ENCODE peak calls at places on chromosomes 4 and X, in eight cellular contexts. Y, U, S, F, G, P, O and R are unnamed samples.
A peak's percentile ranks its signal among the peaks of the same experiment; 100 is the strongest.

GRCh38 chrX:83829874-83830273 is 31.1 kb upstream of the CYLC1 start:
- DNase-seq in O (no peak), G (no peak), P (no peak), U (no peak), Y (no peak), S (no peak), F (no peak), R (no peak)

GRCh38 chrX:2967998-2968909 is 38.1 kb upstream of the ARSH start:
- DNase-seq in G (peak; percentile 29), F (no peak), P (peak; percentile 2), U (peak; percentile 17), S (no peak), Y (no peak), O (no peak), R (no peak)

GRCh38 chr4:119040711-119041185 is 94.9 kb upstream of the MYOZ2 start:
- DNase-seq in G (peak; percentile 93), U (no peak), S (peak; percentile 91), Y (no peak), P (no peak), F (no peak), O (no peak), R (no peak)

GRCh38 chrX:139844163-139844562 is 88.7 kb downstream of the ATP11C start:
- DNase-seq in Y (no peak), F (no peak), O (no peak), P (peak; percentile 49), S (no peak), G (no peak), U (no peak), R (no peak)

GRCh38 chrX:12307961-12308360 is 169.7 kb downstream of the FRMPD4 start:
- DNase-seq in F (no peak), P (no peak), U (no peak), O (no peak), G (no peak), S (no peak), Y (no peak), R (no peak)

GRCh38 chrX:118975831-118976598 is 1.6 kb downstream of the LONRF3 start:
- DNase-seq in P (peak; percentile 88), Y (peak; percentile 94), F (peak; percentile 84), G (peak; percentile 3), O (peak; percentile 72), S (peak; percentile 93), U (peak; percentile 76), R (no peak)

GRCh38 chr4:2247128-2248043 is 5.5 kb upstream of the HAUS3 start:
- DNase-seq in O (no peak), G (no peak), F (no peak), U (peak; percentile 13), P (peak; percentile 3), Y (no peak), S (no peak), R (no peak)

GRCh38 chrX:46327229-46328081 is 217.8 kb downstream of the ZNF674 start:
- DNase-seq in F (no peak), P (peak; percentile 85), U (peak; percentile 45), G (no peak), Y (no peak), O (peak; percentile 56), S (no peak), R (no peak)

GRCh38 chrX:12965390-12965940 is 9.4 kb upstream of the TMSB4X start:
- DNase-seq in G (no peak), P (no peak), F (no peak), Y (no peak), S (no peak), O (no peak), U (no peak), R (no peak)

GRCh38 chr4:168572002-168572401 is 75.2 kb downstream of the PALLD start:
- DNase-seq in G (no peak), F (no peak), Y (no peak), U (no peak), S (no peak), O (no peak), P (no peak), R (no peak)

GRCh38 chrX:131779313-131779712 is 235.4 kb downstream of the OR13H1 start:
- DNase-seq in Y (no peak), G (no peak), F (no peak), P (no peak), U (no peak), S (no peak), O (no peak), R (no peak)

GRCh38 chr4:173211838-173212237 is 43.2 kb downstream of the GALNT7 start:
- DNase-seq in O (no peak), P (no peak), G (peak; percentile 78), Y (no peak), F (no peak), U (no peak), S (no peak), R (no peak)
- TF ChIP-seq POLR2A in O (no peak), P (no peak), G (no peak), Y (no peak), F (no peak), U (no peak), S (no peak), R (no peak)

DNA sequence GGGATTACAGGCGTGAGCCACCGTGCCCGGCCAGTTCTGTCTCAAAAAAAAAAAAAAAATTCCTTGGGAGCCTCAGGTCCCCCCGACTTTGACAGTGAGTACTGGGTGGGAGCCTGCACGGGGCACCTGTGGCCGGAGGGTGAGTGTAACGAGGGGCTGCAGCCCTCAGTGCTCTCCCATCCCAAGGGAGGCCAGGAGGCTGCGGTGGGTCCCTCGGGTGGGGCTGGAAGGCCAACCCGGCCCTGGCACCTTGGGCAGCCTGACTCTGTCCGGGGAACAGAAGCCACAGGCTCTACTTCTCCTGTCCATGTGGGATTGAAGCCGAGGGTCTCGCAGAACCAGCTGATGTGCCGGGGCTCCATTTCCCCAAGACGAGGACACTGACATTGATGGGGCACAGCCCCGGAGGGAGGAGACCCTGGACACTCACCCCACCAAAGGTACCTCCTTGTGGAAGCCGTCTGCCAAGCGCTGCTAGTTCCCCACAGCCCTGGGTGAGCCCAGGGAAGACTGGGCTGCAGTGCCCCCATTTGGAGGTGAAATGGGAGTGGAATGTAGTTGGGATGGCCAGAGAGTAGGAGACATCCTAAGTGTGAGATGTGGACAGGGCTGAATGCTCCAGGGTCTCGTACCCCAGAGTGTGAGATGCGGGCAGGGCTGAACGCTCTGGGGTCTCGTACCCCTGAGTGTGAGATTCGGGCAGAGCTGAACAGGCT is 2.3 kb upstream of the SLC26A1 start:
- DNase-seq in S (no peak), F (no peak), Y (no peak), P (no peak), O (no peak), U (no peak), G (no peak), R (no peak)
- H3K4me1 ChIP-seq in S (peaks cover 8% of the 10 kb centered on the region), F (peaks cover 15% of the 10 kb centered on the region), Y (peaks cover 16% of the 10 kb centered on the region), P (peaks cover 4% of the 10 kb centered on the region), O (peaks cover 3% of the 10 kb centered on the region), U (peaks cover 43% of the 10 kb centered on the region), G (peaks cover 3% of the 10 kb centered on the region), R (peaks cover 40% of the 10 kb centered on the region)

GRCh38 chr4:165052627-165053026 is 1.0 kb upstream of the TRIM75 start:
- DNase-seq in Y (no peak), S (no peak), P (no peak), O (no peak), F (no peak), G (no peak), U (no peak), R (no peak)
- H3K27ac ChIP-seq in Y (no peak overlapping the region), S (no peak overlapping the region), P (no peak overlapping the region), O (no peak overlapping the region), F (no peak overlapping the region), G (no peak overlapping the region), U (no peak overlapping the region), R (no peak overlapping the region)

GRCh38 chr4:145179201-145179860 is 1.1 kb downstream of the OTUD4 start:
- DNase-seq in F (peak; percentile 63), O (peak; percentile 85), U (peak; percentile 68), Y (no peak), S (peak; percentile 62), P (peak; percentile 78), G (peak; percentile 49), R (peak; percentile 10)
- TF ChIP-seq POLR2A in F (no peak), O (peak; percentile 56), U (peak; percentile 21), Y (no peak), S (peak; percentile 64), P (no peak), G (peak; percentile 26), R (peak; percentile 61)

GRCh38 chr4:156950090-156950489 is 21.5 kb downstream of the PDGFC start:
- DNase-seq in S (no peak), P (no peak), O (no peak), U (no peak), G (no peak), F (no peak), Y (no peak), R (no peak)

GRCh38 chr4:156946508-156947197 is 24.9 kb downstream of the PDGFC start:
- DNase-seq in F (peak; percentile 27), O (no peak), G (peak; percentile 99), U (no peak), P (no peak), Y (no peak), S (peak; percentile 38), R (no peak)

GRCh38 chr4:156949373-156949814 is 22.2 kb downstream of the PDGFC start:
- DNase-seq in P (no peak), U (no peak), Y (no peak), F (no peak), S (no peak), O (no peak), G (peak; percentile 80), R (no peak)

GRCh38 chr4:156948738-156949137 is 22.9 kb downstream of the PDGFC start:
- DNase-seq in G (no peak), F (no peak), Y (no peak), O (no peak), S (no peak), U (no peak), P (no peak), R (no peak)

GRCh38 chr4:156948133-156948532 is 23.5 kb downstream of the PDGFC start:
- DNase-seq in Y (no peak), S (no peak), G (no peak), U (no peak), P (peak; percentile 51), F (no peak), O (no peak), R (no peak)
- H3K4me1 ChIP-seq in Y (peaks cover 55% of the 10 kb centered on the region), S (peaks cover 60% of the 10 kb centered on the region), G (peaks cover 24% of the 10 kb centered on the region), U (peaks cover 55% of the 10 kb centered on the region), P (peaks cover 57% of the 10 kb centered on the region), F (no peaks in the 10 kb centered on the region), O (no peaks in the 10 kb centered on the region), R (peaks cover 67% of the 10 kb centered on the region)

GRCh38 chr4:16032871-16033505 is 50.8 kb downstream of the PROM1 start:
- DNase-seq in G (peak; percentile 7), S (no peak), Y (no peak), P (no peak), F (no peak), O (no peak), U (no peak), R (no peak)
- H3K27ac ChIP-seq in G (no peak overlapping the region), S (no peak overlapping the region), Y (no peak overlapping the region), P (no peak overlapping the region), F (no peak overlapping the region), O (no peak overlapping the region), U (peak overlapping the region; percentile 66), R (no peak overlapping the region)